ENCODE peak calls at places on chromosomes 12 and 14, in nine cellular contexts. G is A549, A is stomach, L is AG10803, I is SK-N-SH, T is Ammon's horn, X is endothelial cell, C is IMR-90, Y is NCI-H1417. S is an unnamed sample.

GRCh38 chr14:95319312-95320075 is at the start of gene CLMN:
- DNase-seq in I (peak; percentile 89), G (peak; percentile 44), X (peak; percentile 22), A (peak; percentile 53), Y (peak; percentile 87), L (peak; percentile 12), C (peak; percentile 4), T (peak; percentile 71), S (no peak)

GRCh38 chr12:92614502-92614901 is 88.3 kb upstream of the PLEKHG7 start:
- DNase-seq in G (no peak), C (no peak), X (no peak), Y (no peak), I (no peak), L (peak; percentile 95), A (no peak), T (no peak), S (no peak)

GRCh38 chr14:93009471-93010117 is 86.6 kb downstream of the CHGA start:
- DNase-seq in Y (no peak), A (no peak), T (peak; percentile 98), X (no peak), I (peak; percentile 89), L (peak; percentile 65), G (no peak), C (no peak), S (no peak)

GRCh38 chr12:16603916-16604575 is 1.9 kb downstream of the LMO3 start:
- DNase-seq in Y (peak; percentile 85), G (no peak), L (no peak), C (no peak), A (no peak), X (no peak), T (no peak), I (peak; percentile 52), S (no peak)

GRCh38 chr12:48160807-48161206 is 3.5 kb upstream of the ASB8 start:
- DNase-seq in L (peak; percentile 30), T (peak; percentile 71), A (no peak), C (no peak), Y (no peak), G (no peak), I (no peak), X (no peak), S (no peak)

GRCh38 chr14:34629657-34630529 is at the start of gene SNX6:
- DNase-seq in I (peak; percentile 99), A (peak; percentile 85), L (peak; percentile 70), X (peak; percentile 82), G (peak; percentile 78), Y (peak; percentile 93), T (peak; percentile 91), C (peak; percentile 70), S (peak; percentile 58)

GRCh38 chr12:95258146-95258545 is 40.5 kb downstream of the VEZT start:
- DNase-seq in L (no peak), I (no peak), G (no peak), A (no peak), Y (no peak), T (no peak), C (peak; percentile 55), X (no peak), S (no peak)

GRCh38 chr12:14408208-14408607 is 42.7 kb downstream of the ATF7IP start:
- DNase-seq in Y (no peak), X (no peak), L (peak; percentile 40), I (peak; percentile 13), G (peak; percentile 31), A (no peak), T (no peak), C (peak; percentile 50), S (peak; percentile 7)

GRCh38 chr14:20690848-20691640 is 2.5 kb downstream of the ANG start:
- DNase-seq in T (peak; percentile 89), C (peak; percentile 72), A (peak; percentile 45), L (peak; percentile 72), G (peak; percentile 81), Y (peak; percentile 36), I (peak; percentile 73), X (peak; percentile 62), S (peak; percentile 68)

GRCh38 chr12:58030566-58031279 is 89.4 kb downstream of the ATP23 start:
- DNase-seq in Y (no peak), A (no peak), L (peak; percentile 6), X (no peak), G (no peak), T (no peak), C (peak; percentile 4), I (no peak), S (peak; percentile 43)

GRCh38 chr14:71532349-71532748 is 399.9 kb upstream of the RGS6 start:
- DNase-seq in A (no peak), Y (peak; percentile 49), I (no peak), L (peak; percentile 65), T (no peak), C (peak; percentile 36), G (no peak), X (no peak), S (peak; percentile 41)

GRCh38 chr12:43896496-43896895 is 60.6 kb downstream of the TMEM117 start:
- DNase-seq in G (no peak), Y (no peak), L (no peak), T (no peak), C (no peak), A (no peak), X (no peak), I (no peak), S (no peak)

GRCh38 chr12:97160277-97160676 is 253.2 kb downstream of the NEDD1 start:
- DNase-seq in T (no peak), X (no peak), Y (no peak), G (no peak), C (no peak), A (no peak), I (no peak), L (no peak), S (no peak)

GRCh38 chr14:40987481-40987880 is 619.2 kb upstream of the LRFN5 start:
- DNase-seq in A (no peak), X (no peak), L (no peak), C (no peak), G (no peak), I (no peak), T (no peak), Y (no peak), S (no peak)

GRCh38 chr12:57131896-57132744 is 3.8 kb downstream of the LRP1 start:
- DNase-seq in T (no peak), A (no peak), I (peak; percentile 55), G (no peak), L (no peak), C (no peak), X (no peak), Y (peak; percentile 21), S (no peak)

GRCh38 chr12:98974767-98975381 is 329.8 kb downstream of the APAF1 start:
- DNase-seq in Y (no peak), L (no peak), C (no peak), X (no peak), A (no peak), G (no peak), I (no peak), T (no peak), S (no peak)

GRCh38 chr14:104397956-104398355 is 181.6 kb upstream of the C14orf180 start:
- DNase-seq in A (no peak), T (no peak), L (no peak), X (no peak), I (no peak), G (peak; percentile 12), Y (no peak), C (no peak), S (no peak)

GRCh38 chr14:104794099-104794498 is 1.4 kb downstream of the AKT1 start:
- DNase-seq in A (peak; percentile 52), I (peak; percentile 92), Y (no peak), C (peak; percentile 66), T (no peak), G (peak; percentile 60), L (peak; percentile 52), X (no peak), S (peak; percentile 8)

GRCh38 chr12:111741235-111741812 is 25.4 kb upstream of the ALDH2 start:
- DNase-seq in X (peak; percentile 20), L (no peak), T (no peak), A (peak; percentile 43), Y (no peak), C (peak; percentile 35), G (no peak), I (peak; percentile 55), S (no peak)

GRCh38 chr14:77485256-77485655 is 13.4 kb downstream of the ISM2 start:
- DNase-seq in A (no peak), C (no peak), Y (no peak), X (no peak), I (peak; percentile 32), L (peak; percentile 17), T (no peak), G (no peak), S (peak; percentile 24)

GRCh38 chr12:48237048-48237630 is 34.0 kb upstream of the OR10AD1 start:
- DNase-seq in L (no peak), A (no peak), T (no peak), Y (no peak), G (no peak), C (no peak), I (no peak), X (no peak), S (no peak)

GRCh38 chr12:129911437-129912049 is 7.7 kb upstream of the TMEM132D start:
- DNase-seq in I (peak; percentile 80), G (peak; percentile 59), A (peak; percentile 63), Y (peak; percentile 30), L (peak; percentile 21), X (no peak), C (no peak), T (peak; percentile 94), S (no peak)

GRCh38 chr14:63852271-63852816 is 460 bp upstream of the SYNE2 start:
- DNase-seq in Y (peak; percentile 75), A (no peak), X (no peak), G (peak; percentile 29), I (peak; percentile 39), C (peak; percentile 20), T (no peak), L (no peak), S (no peak)

GRCh38 chr14:79502101-79502750 is 709.1 kb downstream of the DIO2 start:
- DNase-seq in X (no peak), T (no peak), G (no peak), Y (no peak), L (no peak), A (no peak), I (no peak), C (no peak), S (no peak)

GRCh38 chr12:109983432-109984142 is 12.6 kb downstream of the GIT2 start:
- DNase-seq in C (no peak), A (peak; percentile 33), T (no peak), I (no peak), X (no peak), L (no peak), G (no peak), Y (no peak), S (no peak)

GRCh38 chr12:131153016-131153415 is 199.3 kb downstream of the ADGRD1 start:
- DNase-seq in A (no peak), C (no peak), T (no peak), Y (no peak), L (no peak), G (no peak), I (no peak), X (no peak), S (no peak)

GRCh38 chr14:68124885-68125731 is 305.5 kb downstream of the RAD51B start:
- DNase-seq in L (peak; percentile 82), X (no peak), G (peak; percentile 80), Y (no peak), A (no peak), C (peak; percentile 75), T (no peak), I (no peak), S (peak; percentile 74)

GRCh38 chr12:110371408-110372055 is 32.0 kb downstream of the ANAPC7 start:
- DNase-seq in Y (peak; percentile 18), I (no peak), L (no peak), C (no peak), A (no peak), X (no peak), G (no peak), T (no peak), S (no peak)

GRCh38 chr14:73802431-73803188 is 49.0 kb upstream of the PTGR2 start:
- DNase-seq in G (peak; percentile 49), X (peak; percentile 14), C (no peak), Y (no peak), T (no peak), A (no peak), I (no peak), L (no peak), S (no peak)

GRCh38 chr14:89445252-89445973 is 28.4 kb upstream of the FOXN3 start:
- DNase-seq in C (peak; percentile 33), G (no peak), Y (no peak), L (no peak), A (no peak), I (no peak), X (no peak), T (no peak), S (no peak)

GRCh38 chr14:96579855-96580254 is 77.7 kb downstream of the PAPOLA start:
- DNase-seq in I (no peak), T (no peak), Y (no peak), C (no peak), G (no peak), A (no peak), L (no peak), X (no peak), S (no peak)